ENCODE peak calls at places on chromosomes 4 and X, in ten cellular contexts. L is psoas muscle; R is GM23248; N is endodermal cell; B is brain microvascular endothelial cell; O is ovary; D is effector memory CD4-positive, alpha-beta T cell; I is esophagus muscularis mucosa; W is suprapubic skin; M is lung. Y is an unnamed sample.

GRCh38 chrX:29172880-29173279 is 585.6 kb downstream of the IL1RAPL1 start:
- DNase-seq in I (no peak), R (peak; percentile 0), N (no peak), D (no peak), M (no peak), B (peak; percentile 18), L (no peak), W (no peak), O (no peak), Y (no peak)

GRCh38 chr4:176499518-176499917 is 179.8 kb downstream of the SPCS3 start:
- DNase-seq in I (no peak), W (no peak), R (peak; percentile 79), M (no peak), N (no peak), D (no peak), O (no peak), B (no peak), L (no peak), Y (no peak)

GRCh38 chrX:123171781-123172180 is 12.3 kb upstream of the GRIA3 start:
- DNase-seq in N (no peak), I (no peak), D (no peak), M (no peak), L (no peak), W (no peak), B (peak; percentile 79), O (no peak), R (peak; percentile 53), Y (no peak)

GRCh38 chrX:13906103-13906502 is 89.2 kb upstream of the GPM6B start:
- DNase-seq in D (no peak), O (no peak), M (no peak), I (no peak), R (no peak), W (no peak), B (no peak), L (no peak), N (no peak), Y (no peak)

GRCh38 chrX:12497832-12498591 is 293.2 kb upstream of the PRPS2 start:
- DNase-seq in W (no peak), I (no peak), M (no peak), O (no peak), L (no peak), B (no peak), D (no peak), R (no peak), N (peak; percentile 79), Y (peak; percentile 62)

GRCh38 chrX:111511477-111511876 is at the start of gene SERTM2:
- DNase-seq in W (no peak), M (no peak), N (peak; percentile 79), B (no peak), I (no peak), L (no peak), D (no peak), R (no peak), O (no peak), Y (peak; percentile 23)

GRCh38 chr4:73777612-73778011 is 37.2 kb downstream of the CXCL8 start:
- DNase-seq in L (no peak), R (peak; percentile 75), N (no peak), B (peak; percentile 24), D (no peak), O (no peak), M (no peak), W (no peak), I (no peak), Y (no peak)

GRCh38 chrX:40072246-40072645 is 25.5 kb downstream of the BCOR start:
- DNase-seq in L (no peak), I (no peak), B (no peak), O (no peak), N (no peak), D (no peak), M (no peak), W (no peak), R (no peak), Y (no peak)

GRCh38 chr4:138907174-138907573 is 108.4 kb upstream of the NOCT start:
- DNase-seq in O (no peak), D (no peak), L (no peak), I (no peak), R (no peak), B (no peak), W (no peak), N (no peak), M (no peak), Y (no peak)

GRCh38 chr4:6257243-6258025 is 12.2 kb upstream of the WFS1 start:
- DNase-seq in M (no peak), W (no peak), O (no peak), I (no peak), R (no peak), N (peak; percentile 86), L (no peak), D (no peak), B (no peak), Y (peak; percentile 74)

GRCh38 chr4:166657261-166657660 is 577.0 kb downstream of the SPOCK3 start:
- DNase-seq in B (peak; percentile 53), W (no peak), N (no peak), L (no peak), O (no peak), I (no peak), R (no peak), D (no peak), M (no peak), Y (no peak)

GRCh38 chr4:27327421-27328181 is 467.0 kb downstream of the STIM2 start:
- DNase-seq in D (no peak), W (no peak), B (no peak), N (no peak), R (peak; percentile 51), M (no peak), O (no peak), L (no peak), I (no peak), Y (no peak)

GRCh38 chr4:127352220-127352619 is 280.5 kb upstream of the INTU start:
- DNase-seq in D (no peak), N (peak; percentile 62), B (no peak), L (no peak), I (no peak), M (no peak), O (no peak), W (no peak), R (no peak), Y (peak; percentile 12)

GRCh38 chrX:97547873-97548578 is 664.3 kb downstream of the RPA4 start:
- DNase-seq in B (peak; percentile 52), W (no peak), D (no peak), R (no peak), M (no peak), L (no peak), N (no peak), O (no peak), I (no peak), Y (no peak)

GRCh38 chrX:16739574-16739973 is 20.2 kb downstream of the SYAP1 start:
- DNase-seq in O (no peak), M (no peak), W (no peak), L (no peak), D (no peak), I (no peak), N (no peak), B (no peak), R (peak; percentile 55), Y (no peak)

GRCh38 chr4:620851-621261 is 4.5 kb upstream of the PDE6B start:
- DNase-seq in L (no peak), N (no peak), B (no peak), D (no peak), I (no peak), W (peak; percentile 40), M (no peak), O (no peak), R (no peak), Y (peak; percentile 46)

GRCh38 chrX:32597777-32598176 is 613.6 kb downstream of the DMD start:
- DNase-seq in L (no peak), I (no peak), R (no peak), N (no peak), W (no peak), M (no peak), O (no peak), D (no peak), B (no peak), Y (no peak)
- H3K27me3 ChIP-seq in L (no peaks in the 10 kb centered on the region), I (no peaks in the 10 kb centered on the region), R (no peaks in the 10 kb centered on the region), N (no peaks in the 10 kb centered on the region), W (no peaks in the 10 kb centered on the region), M (no peaks in the 10 kb centered on the region), O (no peaks in the 10 kb centered on the region), D (no peaks in the 10 kb centered on the region), B (no peaks in the 10 kb centered on the region), Y (no peaks in the 10 kb centered on the region)

GRCh38 chr4:183763990-183764754 is 105.1 kb downstream of the TRAPPC11 start:
- DNase-seq in N (no peak), W (peak; percentile 66), M (no peak), D (no peak), I (no peak), R (no peak), B (no peak), O (no peak), L (no peak), Y (no peak)
- H3K4me3 ChIP-seq in N (no peak overlapping the region), W (no peak overlapping the region), M (no peak overlapping the region), D (no peak overlapping the region), I (no peak overlapping the region), R (no peak overlapping the region), B (no peak overlapping the region), O (no peak overlapping the region), L (no peak overlapping the region), Y (no peak overlapping the region)

DNA sequence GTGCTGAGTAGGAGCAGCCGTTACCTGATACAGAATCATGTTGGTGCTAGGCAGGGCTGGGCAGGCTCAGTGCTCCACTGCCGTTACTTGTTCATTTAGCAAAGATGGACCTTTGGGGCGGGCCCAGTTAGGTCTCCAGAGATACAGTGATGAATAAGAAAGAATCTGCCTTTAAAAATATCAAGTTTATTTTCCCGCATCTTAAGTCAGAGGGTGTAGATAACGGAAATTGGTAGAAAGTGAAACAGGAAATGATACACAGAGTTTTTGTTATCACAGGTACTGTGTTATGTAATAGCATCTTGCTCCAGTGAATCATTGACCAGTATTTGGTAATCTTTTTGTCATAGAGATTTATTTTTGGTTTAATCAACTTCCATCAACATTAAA is 5.5 kb downstream of the TMEM131L start:
- DNase-seq in B (no peak), D (peak; percentile 32), M (no peak), L (no peak), O (no peak), N (no peak), I (no peak), W (no peak), R (no peak), Y (no peak)
- H3K36me3 ChIP-seq in B (peaks cover 8% of the 10 kb centered on the region), D (peaks cover 22% of the 10 kb centered on the region), M (peaks cover 4% of the 10 kb centered on the region), L (no peaks in the 10 kb centered on the region), O (no peaks in the 10 kb centered on the region), N (no peaks in the 10 kb centered on the region), I (peaks cover 22% of the 10 kb centered on the region), W (peaks cover 11% of the 10 kb centered on the region), R (peaks cover 3% of the 10 kb centered on the region), Y (peaks cover 2% of the 10 kb centered on the region)

DNA sequence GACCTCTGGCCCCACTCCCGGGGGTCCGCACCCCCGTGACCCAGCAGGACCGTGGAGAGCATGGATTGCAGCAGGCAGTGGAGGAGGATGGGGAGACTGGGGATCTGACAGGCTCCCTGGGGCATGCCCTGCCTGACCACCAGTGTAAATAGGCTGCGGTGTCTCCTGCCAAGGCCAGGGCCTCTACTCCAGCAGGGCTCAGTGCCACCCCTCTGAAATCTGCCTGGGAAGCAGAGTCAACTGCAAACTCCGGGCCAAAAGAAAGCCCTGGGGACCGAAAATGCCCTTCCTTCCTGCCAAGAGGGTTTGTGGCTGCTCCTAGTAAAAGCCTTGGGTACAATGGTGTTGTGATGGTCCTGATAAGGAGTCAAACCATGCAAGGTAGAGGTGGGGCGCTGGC is 6.4 kb downstream of the ADRA2C start:
- DNase-seq in W (no peak), L (no peak), O (no peak), B (no peak), N (no peak), M (no peak), R (no peak), I (no peak), D (no peak), Y (no peak)
- H3K27me3 ChIP-seq in W (peaks cover 66% of the 10 kb centered on the region), L (peaks cover 85% of the 10 kb centered on the region), O (no peaks in the 10 kb centered on the region), B (peaks cover 20% of the 10 kb centered on the region), N (no peaks in the 10 kb centered on the region), M (peaks cover 10% of the 10 kb centered on the region), R (peaks cover 59% of the 10 kb centered on the region), I (peaks cover 16% of the 10 kb centered on the region), D (no peaks in the 10 kb centered on the region), Y (peaks cover 4% of the 10 kb centered on the region)

Y was measured in H7.